ENCODE peak calls at places on chromosome 21, in five cellular contexts. One of them, this sample, is unnamed.

GRCh38 chr21:31781737-31782136 is 49.8 kb upstream of the SCAF4 start:
- DNase-seq in GM10248: no peak
- DNase-seq in fibroblast of mammary gland: peak
- DNase-seq in cardiac muscle cell: no peak
- DNase-seq in fibroblast of the aortic adventitia: peak
- DNase-seq in this sample: no peak

GRCh38 chr21:16587671-16588379 is 858.0 kb downstream of the USP25 start:
- DNase-seq in GM10248: no peak
- DNase-seq in fibroblast of mammary gland: peak
- DNase-seq in cardiac muscle cell: no peak
- DNase-seq in fibroblast of the aortic adventitia: peak
- DNase-seq in this sample: no peak

GRCh38 chr21:17793271-17793670 is 25.9 kb downstream of the C21orf91 start:
- DNase-seq in GM10248: no peak
- DNase-seq in fibroblast of mammary gland: no peak
- DNase-seq in cardiac muscle cell: no peak
- DNase-seq in fibroblast of the aortic adventitia: no peak
- DNase-seq in this sample: no peak

GRCh38 chr21:30676737-30677136 is 34.1 kb downstream of the KRTAP20-3 start:
- DNase-seq in GM10248: no peak
- DNase-seq in fibroblast of mammary gland: no peak
- DNase-seq in cardiac muscle cell: no peak
- DNase-seq in fibroblast of the aortic adventitia: no peak
- DNase-seq in this sample: no peak

GRCh38 chr21:32312321-32312720 is 13.7 kb downstream of the MRAP start:
- DNase-seq in GM10248: no peak
- DNase-seq in fibroblast of mammary gland: no peak
- DNase-seq in cardiac muscle cell: no peak
- DNase-seq in fibroblast of the aortic adventitia: no peak
- DNase-seq in this sample: no peak

GRCh38 chr21:45979141-45979631 is 2.4 kb upstream of the COL6A1 start:
- DNase-seq in GM10248: no peak
- DNase-seq in fibroblast of mammary gland: peak
- DNase-seq in cardiac muscle cell: no peak
- DNase-seq in fibroblast of the aortic adventitia: no peak
- DNase-seq in this sample: no peak

GRCh38 chr21:32611471-32611997 is 643 bp downstream of the CFAP298 start:
- DNase-seq in GM10248: peak
- DNase-seq in fibroblast of mammary gland: peak
- DNase-seq in cardiac muscle cell: peak
- DNase-seq in fibroblast of the aortic adventitia: peak
- DNase-seq in this sample: peak

GRCh38 chr21:25708467-25709065 is 26.1 kb downstream of the ATP5PF start:
- DNase-seq in GM10248: peak
- DNase-seq in fibroblast of mammary gland: peak
- DNase-seq in cardiac muscle cell: peak
- DNase-seq in fibroblast of the aortic adventitia: peak
- DNase-seq in this sample: peak

GRCh38 chr21:25402134-25402957 is 204.9 kb downstream of the MRPL39 start:
- DNase-seq in GM10248: no peak
- DNase-seq in fibroblast of mammary gland: no peak
- DNase-seq in cardiac muscle cell: no peak
- DNase-seq in fibroblast of the aortic adventitia: no peak
- DNase-seq in this sample: no peak

GRCh38 chr21:46124926-46125845 is 27.3 kb downstream of the COL6A2 start:
- DNase-seq in GM10248: no peak
- DNase-seq in fibroblast of mammary gland: peak
- DNase-seq in cardiac muscle cell: no peak
- DNase-seq in fibroblast of the aortic adventitia: no peak
- DNase-seq in this sample: no peak

GRCh38 chr21:38470762-38471161 is 27.5 kb downstream of the ERG start:
- DNase-seq in GM10248: no peak
- DNase-seq in fibroblast of mammary gland: peak
- DNase-seq in cardiac muscle cell: no peak
- DNase-seq in fibroblast of the aortic adventitia: peak
- DNase-seq in this sample: no peak

GRCh38 chr21:20949884-20950283 is 48.3 kb upstream of the NCAM2 start:
- DNase-seq in GM10248: no peak
- DNase-seq in fibroblast of mammary gland: no peak
- DNase-seq in cardiac muscle cell: no peak
- DNase-seq in fibroblast of the aortic adventitia: no peak
- DNase-seq in this sample: no peak

GRCh38 chr21:28883931-28884330 is 108.7 kb downstream of the LTN1 start:
- DNase-seq in GM10248: no peak
- DNase-seq in fibroblast of mammary gland: no peak
- DNase-seq in cardiac muscle cell: no peak
- DNase-seq in fibroblast of the aortic adventitia: no peak
- DNase-seq in this sample: no peak

GRCh38 chr21:40120944-40121575 is 253.8 kb downstream of the PCP4 start:
- DNase-seq in GM10248: no peak
- DNase-seq in fibroblast of mammary gland: peak
- DNase-seq in cardiac muscle cell: peak
- DNase-seq in fibroblast of the aortic adventitia: no peak
- DNase-seq in this sample: no peak

GRCh38 chr21:39673163-39673562 is 60.4 kb downstream of the B3GALT5 start:
- DNase-seq in GM10248: no peak
- DNase-seq in fibroblast of mammary gland: no peak
- DNase-seq in cardiac muscle cell: no peak
- DNase-seq in fibroblast of the aortic adventitia: no peak
- DNase-seq in this sample: no peak

GRCh38 chr21:39523398-39523797 is 71.6 kb downstream of the SH3BGR start:
- DNase-seq in GM10248: no peak
- DNase-seq in fibroblast of mammary gland: no peak
- DNase-seq in cardiac muscle cell: no peak
- DNase-seq in fibroblast of the aortic adventitia: no peak
- DNase-seq in this sample: no peak

GRCh38 chr21:14382486-14382834 is 486 bp downstream of the HSPA13 start:
- DNase-seq in GM10248: no peak
- DNase-seq in fibroblast of mammary gland: peak
- DNase-seq in cardiac muscle cell: no peak
- DNase-seq in fibroblast of the aortic adventitia: peak
- DNase-seq in this sample: no peak

GRCh38 chr21:17576080-17576835 is 36.4 kb downstream of the BTG3 start:
- DNase-seq in GM10248: no peak
- DNase-seq in fibroblast of mammary gland: no peak
- DNase-seq in cardiac muscle cell: peak
- DNase-seq in fibroblast of the aortic adventitia: no peak
- DNase-seq in this sample: no peak

GRCh38 chr21:29208666-29209059 is 78.2 kb downstream of the MAP3K7CL start:
- DNase-seq in GM10248: no peak
- DNase-seq in fibroblast of mammary gland: peak
- DNase-seq in cardiac muscle cell: no peak
- DNase-seq in fibroblast of the aortic adventitia: peak
- DNase-seq in this sample: peak

GRCh38 chr21:38254970-38255369 is 1.8 kb upstream of the KCNJ15 start:
- DNase-seq in GM10248: no peak
- DNase-seq in fibroblast of mammary gland: no peak
- DNase-seq in cardiac muscle cell: no peak
- DNase-seq in fibroblast of the aortic adventitia: no peak
- DNase-seq in this sample: no peak

GRCh38 chr21:38241029-38241740 is 15.6 kb upstream of the KCNJ15 start:
- DNase-seq in GM10248: no peak
- DNase-seq in fibroblast of mammary gland: peak
- DNase-seq in cardiac muscle cell: no peak
- DNase-seq in fibroblast of the aortic adventitia: peak
- DNase-seq in this sample: no peak

GRCh38 chr21:25790122-25790951 is 55.6 kb downstream of the GABPA start:
- DNase-seq in GM10248: peak
- DNase-seq in fibroblast of mammary gland: peak
- DNase-seq in cardiac muscle cell: peak
- DNase-seq in fibroblast of the aortic adventitia: peak
- DNase-seq in this sample: peak

GRCh38 chr21:14056771-14057191 is 154.0 kb downstream of the LIPI start:
- DNase-seq in GM10248: no peak
- DNase-seq in fibroblast of mammary gland: no peak
- DNase-seq in cardiac muscle cell: no peak
- DNase-seq in fibroblast of the aortic adventitia: no peak
- DNase-seq in this sample: no peak

GRCh38 chr21:15160136-15160535 is 95.3 kb upstream of the NRIP1 start:
- DNase-seq in GM10248: no peak
- DNase-seq in fibroblast of mammary gland: no peak
- DNase-seq in cardiac muscle cell: no peak
- DNase-seq in fibroblast of the aortic adventitia: no peak
- DNase-seq in this sample: no peak

GRCh38 chr21:29024474-29025327 is at the start of gene USP16:
- DNase-seq in GM10248: peak
- DNase-seq in fibroblast of mammary gland: peak
- DNase-seq in cardiac muscle cell: peak
- DNase-seq in fibroblast of the aortic adventitia: peak
- DNase-seq in this sample: peak

GRCh38 chr21:29277442-29277841 is 21.3 kb upstream of the BACH1 start:
- DNase-seq in GM10248: no peak
- DNase-seq in fibroblast of mammary gland: no peak
- DNase-seq in cardiac muscle cell: no peak
- DNase-seq in fibroblast of the aortic adventitia: no peak
- DNase-seq in this sample: no peak

GRCh38 chr21:46126321-46127238 is 28.7 kb downstream of the COL6A2 start:
- DNase-seq in GM10248: no peak
- DNase-seq in fibroblast of mammary gland: peak
- DNase-seq in cardiac muscle cell: no peak
- DNase-seq in fibroblast of the aortic adventitia: no peak
- DNase-seq in this sample: no peak

GRCh38 chr21:41207401-41208388 is 39.7 kb downstream of the BACE2 start:
- DNase-seq in GM10248: no peak
- DNase-seq in fibroblast of mammary gland: peak
- DNase-seq in cardiac muscle cell: peak
- DNase-seq in fibroblast of the aortic adventitia: peak
- DNase-seq in this sample: no peak

GRCh38 chr21:28427356-28428022 is 565.2 kb downstream of the LTN1 start:
- DNase-seq in GM10248: no peak
- DNase-seq in fibroblast of mammary gland: peak
- DNase-seq in cardiac muscle cell: peak
- DNase-seq in fibroblast of the aortic adventitia: peak
- DNase-seq in this sample: no peak

GRCh38 chr21:46111193-46111571 is 13.3 kb downstream of the COL6A2 start:
- DNase-seq in GM10248: no peak
- DNase-seq in fibroblast of mammary gland: no peak
- DNase-seq in cardiac muscle cell: no peak
- DNase-seq in fibroblast of the aortic adventitia: no peak
- DNase-seq in this sample: no peak

GRCh38 chr21:42256316-42256715 is 37.4 kb downstream of the ABCG1 start:
- DNase-seq in GM10248: no peak
- DNase-seq in fibroblast of mammary gland: no peak
- DNase-seq in cardiac muscle cell: no peak
- DNase-seq in fibroblast of the aortic adventitia: no peak
- DNase-seq in this sample: no peak

GRCh38 chr21:42258150-42258884 is 39.4 kb downstream of the ABCG1 start:
- DNase-seq in GM10248: peak
- DNase-seq in fibroblast of mammary gland: peak
- DNase-seq in cardiac muscle cell: peak
- DNase-seq in fibroblast of the aortic adventitia: peak
- DNase-seq in this sample: peak

GRCh38 chr21:42257091-42257760 is 38.3 kb downstream of the ABCG1 start:
- DNase-seq in GM10248: no peak
- DNase-seq in fibroblast of mammary gland: no peak
- DNase-seq in cardiac muscle cell: no peak
- DNase-seq in fibroblast of the aortic adventitia: peak
- DNase-seq in this sample: no peak

GRCh38 chr21:42260121-42260520 is 41.2 kb downstream of the ABCG1 start:
- DNase-seq in GM10248: no peak
- DNase-seq in fibroblast of mammary gland: no peak
- DNase-seq in cardiac muscle cell: no peak
- DNase-seq in fibroblast of the aortic adventitia: no peak
- DNase-seq in this sample: no peak

DNA sequence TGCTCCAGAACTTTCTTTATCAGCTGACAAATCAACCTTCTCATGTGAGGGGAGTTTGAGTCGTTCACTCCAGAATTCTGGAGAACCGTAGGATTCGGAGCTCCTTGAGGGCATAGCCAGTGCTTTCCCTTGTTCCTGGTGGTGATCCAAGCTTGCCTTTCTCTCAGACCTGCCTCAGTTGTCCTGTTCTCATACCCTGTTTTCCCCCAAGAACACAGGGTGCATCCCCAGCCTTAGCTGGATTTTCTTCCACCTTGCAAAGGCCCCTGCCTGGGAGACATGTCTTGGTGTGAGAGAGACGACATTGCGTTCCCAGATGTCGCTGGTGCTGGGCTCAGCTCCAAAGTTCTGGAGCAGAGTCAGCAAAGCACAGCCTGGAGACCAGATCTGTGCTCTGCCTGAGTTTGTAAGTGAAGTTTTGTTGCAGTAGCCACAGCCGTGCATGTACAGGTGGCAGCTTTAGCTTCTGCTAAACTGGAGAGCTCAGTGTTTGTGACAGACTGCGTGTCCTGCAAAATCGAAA is 40.0 kb downstream of the ABCG1 start:
- DNase-seq in GM10248: no peak
- DNase-seq in fibroblast of mammary gland: no peak
- DNase-seq in cardiac muscle cell: no peak
- DNase-seq in fibroblast of the aortic adventitia: no peak
- DNase-seq in this sample: no peak
- TF ChIP-seq CTCF in GM10248: no peak
- TF ChIP-seq CTCF in fibroblast of mammary gland: no peak
- TF ChIP-seq CTCF in cardiac muscle cell: no peak
- TF ChIP-seq CTCF in fibroblast of the aortic adventitia: no peak
- TF ChIP-seq CTCF in this sample: no peak

DNA sequence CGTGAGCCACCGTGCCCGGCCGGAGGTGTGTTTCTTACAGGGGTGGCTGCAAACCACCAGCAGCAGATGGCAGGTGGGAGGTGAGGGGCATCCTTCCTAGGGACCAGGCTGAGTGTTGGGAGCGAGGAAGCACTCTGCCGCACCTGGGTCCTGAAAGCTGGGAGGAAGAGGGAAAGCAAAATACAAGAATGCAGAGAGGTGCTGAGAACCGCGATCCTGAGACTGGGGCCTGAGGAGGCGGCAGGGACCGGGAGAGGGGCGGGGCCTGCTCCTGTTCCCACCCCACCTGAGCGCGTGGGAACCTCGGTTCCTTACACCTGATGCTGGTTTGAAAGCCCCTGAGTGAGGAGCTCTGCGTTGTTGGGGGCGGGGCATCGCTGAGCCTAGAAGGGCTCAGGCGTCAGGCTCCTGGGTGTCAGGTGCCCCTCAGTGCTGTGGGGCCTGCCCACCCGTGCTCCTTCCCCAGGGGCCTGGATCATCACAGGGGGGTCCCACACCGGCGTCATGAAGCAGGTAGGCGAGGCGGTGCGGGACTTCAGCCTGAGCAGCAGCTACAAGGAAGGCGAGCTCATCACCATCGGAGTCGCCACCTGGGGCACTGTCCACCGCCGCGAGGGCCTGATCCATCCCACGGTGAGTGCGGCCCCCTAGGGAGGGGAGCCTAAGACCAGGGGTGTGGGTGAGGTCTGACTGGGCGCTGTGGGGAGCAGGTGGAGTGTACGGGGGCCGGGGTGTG is 15.5 kb downstream of the TRPM2 start:
- DNase-seq in GM10248: no peak
- DNase-seq in fibroblast of mammary gland: no peak
- DNase-seq in cardiac muscle cell: no peak
- DNase-seq in fibroblast of the aortic adventitia: no peak
- DNase-seq in this sample: no peak
- TF ChIP-seq CTCF in GM10248: no peak
- TF ChIP-seq CTCF in fibroblast of mammary gland: no peak
- TF ChIP-seq CTCF in cardiac muscle cell: no peak
- TF ChIP-seq CTCF in fibroblast of the aortic adventitia: no peak
- TF ChIP-seq CTCF in this sample: no peak

GRCh38 chr21:35616090-35616489 is 444.2 kb downstream of the SETD4 start:
- DNase-seq in GM10248: no peak
- DNase-seq in fibroblast of mammary gland: peak
- DNase-seq in cardiac muscle cell: no peak
- DNase-seq in fibroblast of the aortic adventitia: peak
- DNase-seq in this sample: no peak
- TF ChIP-seq CTCF in GM10248: peak
- TF ChIP-seq CTCF in fibroblast of mammary gland: peak
- TF ChIP-seq CTCF in cardiac muscle cell: peak
- TF ChIP-seq CTCF in fibroblast of the aortic adventitia: peak
- TF ChIP-seq CTCF in this sample: peak

GRCh38 chr21:37166733-37167132 is 93.7 kb downstream of the TTC3 start:
- DNase-seq in GM10248: peak
- DNase-seq in fibroblast of mammary gland: no peak
- DNase-seq in cardiac muscle cell: peak
- DNase-seq in fibroblast of the aortic adventitia: peak
- DNase-seq in this sample: peak
- TF ChIP-seq CTCF in GM10248: no peak
- TF ChIP-seq CTCF in fibroblast of mammary gland: no peak
- TF ChIP-seq CTCF in cardiac muscle cell: no peak
- TF ChIP-seq CTCF in fibroblast of the aortic adventitia: no peak
- TF ChIP-seq CTCF in this sample: peak

This sample was measured in GM13976.